ENCODE peak calls at places on chromosomes 12 and 14, in six cellular contexts. One of them, this sample, is unnamed.

GRCh38 chr12:79927772-79928474 is 7.0 kb downstream of the PPP1R12A start:
- DNase-seq in activated CD4-positive, alpha-beta memory T cell treated with anti-CD3 and anti-CD28 coated beads for 36 hours: peak
- DNase-seq in OCI-LY7: peak
- DNase-seq in mucosa of descending colon: peak
- DNase-seq in Daoy: peak
- DNase-seq in T-helper 9 cell: peak
- DNase-seq in this sample: peak

GRCh38 chr12:104521731-104522130 is 65.0 kb downstream of the CHST11 start:
- DNase-seq in activated CD4-positive, alpha-beta memory T cell treated with anti-CD3 and anti-CD28 coated beads for 36 hours: no peak
- DNase-seq in OCI-LY7: no peak
- DNase-seq in mucosa of descending colon: no peak
- DNase-seq in Daoy: peak
- DNase-seq in T-helper 9 cell: no peak
- DNase-seq in this sample: no peak

GRCh38 chr12:105342464-105342863 is 12.0 kb downstream of the C12orf75 start:
- DNase-seq in activated CD4-positive, alpha-beta memory T cell treated with anti-CD3 and anti-CD28 coated beads for 36 hours: no peak
- DNase-seq in OCI-LY7: no peak
- DNase-seq in mucosa of descending colon: no peak
- DNase-seq in Daoy: no peak
- DNase-seq in T-helper 9 cell: no peak
- DNase-seq in this sample: no peak

GRCh38 chr14:23148596-23149249 is 29.7 kb upstream of the CEBPE start:
- DNase-seq in activated CD4-positive, alpha-beta memory T cell treated with anti-CD3 and anti-CD28 coated beads for 36 hours: no peak
- DNase-seq in OCI-LY7: no peak
- DNase-seq in mucosa of descending colon: no peak
- DNase-seq in Daoy: no peak
- DNase-seq in T-helper 9 cell: no peak
- DNase-seq in this sample: no peak

GRCh38 chr14:80679273-80679672 is 262.3 kb downstream of the CEP128 start:
- DNase-seq in activated CD4-positive, alpha-beta memory T cell treated with anti-CD3 and anti-CD28 coated beads for 36 hours: no peak
- DNase-seq in OCI-LY7: no peak
- DNase-seq in mucosa of descending colon: no peak
- DNase-seq in Daoy: no peak
- DNase-seq in T-helper 9 cell: no peak
- DNase-seq in this sample: no peak

GRCh38 chr14:24845851-24846250 is 204.1 kb downstream of the STXBP6 start:
- DNase-seq in activated CD4-positive, alpha-beta memory T cell treated with anti-CD3 and anti-CD28 coated beads for 36 hours: no peak
- DNase-seq in OCI-LY7: no peak
- DNase-seq in mucosa of descending colon: no peak
- DNase-seq in Daoy: no peak
- DNase-seq in T-helper 9 cell: no peak
- DNase-seq in this sample: no peak

GRCh38 chr14:54169254-54169924 is 212.8 kb upstream of the BMP4 start:
- DNase-seq in activated CD4-positive, alpha-beta memory T cell treated with anti-CD3 and anti-CD28 coated beads for 36 hours: no peak
- DNase-seq in OCI-LY7: no peak
- DNase-seq in mucosa of descending colon: no peak
- DNase-seq in Daoy: peak
- DNase-seq in T-helper 9 cell: no peak
- DNase-seq in this sample: no peak

GRCh38 chr12:85348779-85349178 is 68.8 kb downstream of the ALX1 start:
- DNase-seq in activated CD4-positive, alpha-beta memory T cell treated with anti-CD3 and anti-CD28 coated beads for 36 hours: no peak
- DNase-seq in OCI-LY7: no peak
- DNase-seq in mucosa of descending colon: no peak
- DNase-seq in Daoy: no peak
- DNase-seq in T-helper 9 cell: no peak
- DNase-seq in this sample: no peak

GRCh38 chr12:43198608-43199007 is 353.4 kb downstream of the ADAMTS20 start:
- DNase-seq in activated CD4-positive, alpha-beta memory T cell treated with anti-CD3 and anti-CD28 coated beads for 36 hours: no peak
- DNase-seq in OCI-LY7: no peak
- DNase-seq in mucosa of descending colon: no peak
- DNase-seq in Daoy: no peak
- DNase-seq in T-helper 9 cell: no peak
- DNase-seq in this sample: no peak

GRCh38 chr12:125861299-125862281 is 796.4 kb downstream of the AACS start:
- DNase-seq in activated CD4-positive, alpha-beta memory T cell treated with anti-CD3 and anti-CD28 coated beads for 36 hours: no peak
- DNase-seq in OCI-LY7: no peak
- DNase-seq in mucosa of descending colon: peak
- DNase-seq in Daoy: peak
- DNase-seq in T-helper 9 cell: no peak
- DNase-seq in this sample: no peak

GRCh38 chr14:100304825-100305445 is 1.3 kb downstream of the SLC25A29 start:
- DNase-seq in activated CD4-positive, alpha-beta memory T cell treated with anti-CD3 and anti-CD28 coated beads for 36 hours: no peak
- DNase-seq in OCI-LY7: no peak
- DNase-seq in mucosa of descending colon: peak
- DNase-seq in Daoy: peak
- DNase-seq in T-helper 9 cell: no peak
- DNase-seq in this sample: peak

GRCh38 chr12:48852734-48853168 is 788 bp upstream of the DDX23 start:
- DNase-seq in activated CD4-positive, alpha-beta memory T cell treated with anti-CD3 and anti-CD28 coated beads for 36 hours: no peak
- DNase-seq in OCI-LY7: no peak
- DNase-seq in mucosa of descending colon: no peak
- DNase-seq in Daoy: no peak
- DNase-seq in T-helper 9 cell: no peak
- DNase-seq in this sample: no peak

GRCh38 chr12:122995503-122996187 is 15.2 kb downstream of the ARL6IP4 start:
- DNase-seq in activated CD4-positive, alpha-beta memory T cell treated with anti-CD3 and anti-CD28 coated beads for 36 hours: no peak
- DNase-seq in OCI-LY7: no peak
- DNase-seq in mucosa of descending colon: no peak
- DNase-seq in Daoy: no peak
- DNase-seq in T-helper 9 cell: no peak
- DNase-seq in this sample: no peak

GRCh38 chr14:41280745-41281144 is 325.9 kb upstream of the LRFN5 start:
- DNase-seq in activated CD4-positive, alpha-beta memory T cell treated with anti-CD3 and anti-CD28 coated beads for 36 hours: no peak
- DNase-seq in OCI-LY7: no peak
- DNase-seq in mucosa of descending colon: no peak
- DNase-seq in Daoy: peak
- DNase-seq in T-helper 9 cell: no peak
- DNase-seq in this sample: peak

GRCh38 chr14:79036506-79036905 is 866.3 kb downstream of the NRXN3 start:
- DNase-seq in activated CD4-positive, alpha-beta memory T cell treated with anti-CD3 and anti-CD28 coated beads for 36 hours: no peak
- DNase-seq in OCI-LY7: no peak
- DNase-seq in mucosa of descending colon: no peak
- DNase-seq in Daoy: no peak
- DNase-seq in T-helper 9 cell: no peak
- DNase-seq in this sample: no peak

GRCh38 chr12:998020-998874 is 7.2 kb downstream of the ERC1 start:
- DNase-seq in activated CD4-positive, alpha-beta memory T cell treated with anti-CD3 and anti-CD28 coated beads for 36 hours: no peak
- DNase-seq in OCI-LY7: peak
- DNase-seq in mucosa of descending colon: no peak
- DNase-seq in Daoy: no peak
- DNase-seq in T-helper 9 cell: no peak
- DNase-seq in this sample: peak

GRCh38 chr14:50534998-50535397 is 2.6 kb upstream of the MAP4K5 start:
- DNase-seq in activated CD4-positive, alpha-beta memory T cell treated with anti-CD3 and anti-CD28 coated beads for 36 hours: no peak
- DNase-seq in OCI-LY7: no peak
- DNase-seq in mucosa of descending colon: no peak
- DNase-seq in Daoy: no peak
- DNase-seq in T-helper 9 cell: no peak
- DNase-seq in this sample: no peak

GRCh38 chr14:71726639-71727085 is 205.6 kb upstream of the RGS6 start:
- DNase-seq in activated CD4-positive, alpha-beta memory T cell treated with anti-CD3 and anti-CD28 coated beads for 36 hours: no peak
- DNase-seq in OCI-LY7: no peak
- DNase-seq in mucosa of descending colon: no peak
- DNase-seq in Daoy: no peak
- DNase-seq in T-helper 9 cell: no peak
- DNase-seq in this sample: no peak

GRCh38 chr14:77041837-77042557 is 13.5 kb upstream of the IRF2BPL start:
- DNase-seq in activated CD4-positive, alpha-beta memory T cell treated with anti-CD3 and anti-CD28 coated beads for 36 hours: no peak
- DNase-seq in OCI-LY7: no peak
- DNase-seq in mucosa of descending colon: no peak
- DNase-seq in Daoy: peak
- DNase-seq in T-helper 9 cell: no peak
- DNase-seq in this sample: no peak

GRCh38 chr14:93993382-93993781 is 3.7 kb upstream of the CCDC197 start:
- DNase-seq in activated CD4-positive, alpha-beta memory T cell treated with anti-CD3 and anti-CD28 coated beads for 36 hours: no peak
- DNase-seq in OCI-LY7: no peak
- DNase-seq in mucosa of descending colon: no peak
- DNase-seq in Daoy: no peak
- DNase-seq in T-helper 9 cell: no peak
- DNase-seq in this sample: no peak

GRCh38 chr12:20646239-20646827 is 48.8 kb upstream of the SLCO1C1 start:
- DNase-seq in activated CD4-positive, alpha-beta memory T cell treated with anti-CD3 and anti-CD28 coated beads for 36 hours: no peak
- DNase-seq in OCI-LY7: peak
- DNase-seq in mucosa of descending colon: no peak
- DNase-seq in Daoy: peak
- DNase-seq in T-helper 9 cell: no peak
- DNase-seq in this sample: peak

GRCh38 chr12:110965574-110965973 is 45.2 kb upstream of the MYL2 start:
- DNase-seq in activated CD4-positive, alpha-beta memory T cell treated with anti-CD3 and anti-CD28 coated beads for 36 hours: no peak
- DNase-seq in OCI-LY7: no peak
- DNase-seq in mucosa of descending colon: no peak
- DNase-seq in Daoy: peak
- DNase-seq in T-helper 9 cell: no peak
- DNase-seq in this sample: no peak

This sample was measured in Karpas-422.